ENCODE peak calls at places on chromosome 17, in four cellular contexts. T is CD8-positive, alpha-beta memory T cell; M is body of pancreas; I is osteocyte. Q is an unnamed sample.

GRCh38 chr17:50532452-50533024 is at the start of gene EPN3:
- DNase-seq in T (no peak), M (peak), I (no peak), Q (no peak)

GRCh38 chr17:48294989-48295892 is 134.8 kb downstream of the SKAP1 start:
- DNase-seq in T (no peak), M (no peak), I (no peak), Q (no peak)

GRCh38 chr17:48488548-48489106 is 42.2 kb downstream of the HOXB1 start:
- DNase-seq in T (no peak), M (no peak), I (no peak), Q (no peak)

GRCh38 chr17:16013943-16014407 is 14.4 kb downstream of the TTC19 start:
- DNase-seq in T (no peak), M (no peak), I (no peak), Q (no peak)

GRCh38 chr17:66240630-66241029 is 11.4 kb upstream of the APOH start:
- DNase-seq in T (no peak), M (no peak), I (no peak), Q (no peak)

GRCh38 chr17:71338396-71338795 is 782.4 kb upstream of the SOX9 start:
- DNase-seq in T (no peak), M (no peak), I (no peak), Q (no peak)

GRCh38 chr17:35486920-35487727 is 38.6 kb upstream of the SLFN13 start:
- DNase-seq in T (peak), M (peak), I (no peak), Q (no peak)

GRCh38 chr17:73297934-73298861 is 13.6 kb downstream of the CDC42EP4 start:
- DNase-seq in T (no peak), M (no peak), I (no peak), Q (no peak)

GRCh38 chr17:72947475-72947874 is 145.0 kb downstream of the SLC39A11 start:
- DNase-seq in T (no peak), M (no peak), I (no peak), Q (no peak)

GRCh38 chr17:292531-293382 is 59.9 kb downstream of the RPH3AL start:
- DNase-seq in T (no peak), M (peak), I (no peak), Q (no peak)

GRCh38 chr17:71748872-71749271 is 371.9 kb upstream of the SOX9 start:
- DNase-seq in T (no peak), M (no peak), I (no peak), Q (no peak)

GRCh38 chr17:61410555-61411089 is 11.0 kb downstream of the TBX2 start:
- DNase-seq in T (peak), M (peak), I (no peak), Q (peak)

GRCh38 chr17:77569846-77570564 is 388.5 kb upstream of the TNRC6C start:
- DNase-seq in T (no peak), M (no peak), I (no peak), Q (no peak)

GRCh38 chr17:44361292-44362055 is 2.2 kb downstream of the FAM171A2 start:
- DNase-seq in T (no peak), M (no peak), I (no peak), Q (no peak)

GRCh38 chr17:18916816-18917496 is 35.0 kb upstream of the SLC5A10 start:
- DNase-seq in T (no peak), M (no peak), I (no peak), Q (no peak)

GRCh38 chr17:59858167-59858790 is 34.5 kb downstream of the TUBD1 start:
- DNase-seq in T (no peak), M (peak), I (no peak), Q (no peak)

Q was measured in caudate nucleus.